ENCODE peak calls at places on chromosomes 2 and 18, in five cellular contexts. One of them, this sample, is unnamed.

GRCh38 chr2:241909769-241910168 is 40.2 kb downstream of the RTP5 start:
- DNase-seq in uterus: no peak
- DNase-seq in heart left ventricle: no peak
- DNase-seq in stomach: peak
- DNase-seq in prostate gland: no peak
- DNase-seq in this sample: no peak

GRCh38 chr18:57803119-57803969 is at the start of gene ATP8B1:
- DNase-seq in uterus: peak
- DNase-seq in heart left ventricle: peak
- DNase-seq in stomach: peak
- DNase-seq in prostate gland: peak
- DNase-seq in this sample: no peak

GRCh38 chr2:185360776-185361175 is 377.8 kb upstream of the FSIP2 start:
- DNase-seq in uterus: no peak
- DNase-seq in heart left ventricle: no peak
- DNase-seq in stomach: no peak
- DNase-seq in prostate gland: no peak
- DNase-seq in this sample: no peak

GRCh38 chr2:237196866-237197618 is 111.4 kb downstream of the COPS8 start:
- DNase-seq in uterus: no peak
- DNase-seq in heart left ventricle: no peak
- DNase-seq in stomach: no peak
- DNase-seq in prostate gland: no peak
- DNase-seq in this sample: peak

GRCh38 chr2:70472256-70472905 is 81.2 kb downstream of the TGFA start:
- DNase-seq in uterus: no peak
- DNase-seq in heart left ventricle: no peak
- DNase-seq in stomach: no peak
- DNase-seq in prostate gland: no peak
- DNase-seq in this sample: no peak

GRCh38 chr2:232369126-232369955 is 9.2 kb upstream of the ALPP start:
- DNase-seq in uterus: no peak
- DNase-seq in heart left ventricle: no peak
- DNase-seq in stomach: no peak
- DNase-seq in prostate gland: no peak
- DNase-seq in this sample: no peak

GRCh38 chr2:15640291-15640711 is 48.6 kb downstream of the DDX1 start:
- DNase-seq in uterus: no peak
- DNase-seq in heart left ventricle: no peak
- DNase-seq in stomach: no peak
- DNase-seq in prostate gland: no peak
- DNase-seq in this sample: peak

GRCh38 chr2:229591611-229592010 is 122.7 kb downstream of the DNER start:
- DNase-seq in uterus: no peak
- DNase-seq in heart left ventricle: no peak
- DNase-seq in stomach: no peak
- DNase-seq in prostate gland: no peak
- DNase-seq in this sample: no peak

GRCh38 chr2:2847131-2847740 is 516.2 kb upstream of the MYT1L start:
- DNase-seq in uterus: no peak
- DNase-seq in heart left ventricle: peak
- DNase-seq in stomach: no peak
- DNase-seq in prostate gland: no peak
- DNase-seq in this sample: no peak

GRCh38 chr18:43882358-43882757 is 605.1 kb upstream of the SYT4 start:
- DNase-seq in uterus: no peak
- DNase-seq in heart left ventricle: peak
- DNase-seq in stomach: no peak
- DNase-seq in prostate gland: no peak
- DNase-seq in this sample: no peak

GRCh38 chr2:241582328-241582727 is 23.8 kb downstream of the BOK start:
- DNase-seq in uterus: no peak
- DNase-seq in heart left ventricle: no peak
- DNase-seq in stomach: no peak
- DNase-seq in prostate gland: no peak
- DNase-seq in this sample: no peak

GRCh38 chr2:239831272-239831731 is 193.8 kb downstream of the NDUFA10 start:
- DNase-seq in uterus: peak
- DNase-seq in heart left ventricle: no peak
- DNase-seq in stomach: peak
- DNase-seq in prostate gland: no peak
- DNase-seq in this sample: no peak

GRCh38 chr18:9070212-9070611 is 32.3 kb upstream of the NDUFV2 start:
- DNase-seq in uterus: no peak
- DNase-seq in heart left ventricle: no peak
- DNase-seq in stomach: no peak
- DNase-seq in prostate gland: no peak
- DNase-seq in this sample: no peak

GRCh38 chr2:9122367-9122766 is 84.2 kb upstream of the ASAP2 start:
- DNase-seq in uterus: no peak
- DNase-seq in heart left ventricle: no peak
- DNase-seq in stomach: no peak
- DNase-seq in prostate gland: no peak
- DNase-seq in this sample: no peak

GRCh38 chr2:109170645-109171044 is 41.6 kb downstream of the SH3RF3 start:
- DNase-seq in uterus: no peak
- DNase-seq in heart left ventricle: no peak
- DNase-seq in stomach: no peak
- DNase-seq in prostate gland: no peak
- DNase-seq in this sample: no peak

GRCh38 chr18:9688036-9688741 is 19.9 kb upstream of the RAB31 start:
- DNase-seq in uterus: no peak
- DNase-seq in heart left ventricle: no peak
- DNase-seq in stomach: no peak
- DNase-seq in prostate gland: no peak
- DNase-seq in this sample: no peak

GRCh38 chr18:9961031-9961430 is 47.2 kb downstream of the VAPA start:
- DNase-seq in uterus: no peak
- DNase-seq in heart left ventricle: no peak
- DNase-seq in stomach: no peak
- DNase-seq in prostate gland: no peak
- DNase-seq in this sample: no peak

GRCh38 chr2:14831458-14831857 is 198.9 kb downstream of the LRATD1 start:
- DNase-seq in uterus: no peak
- DNase-seq in heart left ventricle: no peak
- DNase-seq in stomach: no peak
- DNase-seq in prostate gland: no peak
- DNase-seq in this sample: no peak

GRCh38 chr2:56009758-56010534 is 86.4 kb upstream of the EFEMP1 start:
- DNase-seq in uterus: no peak
- DNase-seq in heart left ventricle: no peak
- DNase-seq in stomach: no peak
- DNase-seq in prostate gland: no peak
- DNase-seq in this sample: no peak

GRCh38 chr2:237692601-237693079 is 65.3 kb downstream of the LRRFIP1 start:
- DNase-seq in uterus: peak
- DNase-seq in heart left ventricle: peak
- DNase-seq in stomach: no peak
- DNase-seq in prostate gland: no peak
- DNase-seq in this sample: no peak

GRCh38 chr2:13000644-13001375 is 284.1 kb downstream of the TRIB2 start:
- DNase-seq in uterus: no peak
- DNase-seq in heart left ventricle: peak
- DNase-seq in stomach: peak
- DNase-seq in prostate gland: no peak
- DNase-seq in this sample: no peak

GRCh38 chr2:148900350-148900749 is 25.3 kb downstream of the KIF5C start:
- DNase-seq in uterus: no peak
- DNase-seq in heart left ventricle: no peak
- DNase-seq in stomach: no peak
- DNase-seq in prostate gland: no peak
- DNase-seq in this sample: no peak

GRCh38 chr2:39567507-39567906 is 98.2 kb upstream of the TMEM178A start:
- DNase-seq in uterus: no peak
- DNase-seq in heart left ventricle: no peak
- DNase-seq in stomach: no peak
- DNase-seq in prostate gland: no peak
- DNase-seq in this sample: no peak

GRCh38 chr2:117126656-117127055 is 687.8 kb upstream of the DDX18 start:
- DNase-seq in uterus: no peak
- DNase-seq in heart left ventricle: no peak
- DNase-seq in stomach: no peak
- DNase-seq in prostate gland: no peak
- DNase-seq in this sample: no peak

GRCh38 chr2:191983186-191983585 is 136.3 kb upstream of the CAVIN2 start:
- DNase-seq in uterus: no peak
- DNase-seq in heart left ventricle: no peak
- DNase-seq in stomach: no peak
- DNase-seq in prostate gland: no peak
- DNase-seq in this sample: no peak

GRCh38 chr2:191979221-191979730 is 132.4 kb upstream of the CAVIN2 start:
- DNase-seq in uterus: no peak
- DNase-seq in heart left ventricle: no peak
- DNase-seq in stomach: no peak
- DNase-seq in prostate gland: no peak
- DNase-seq in this sample: no peak

GRCh38 chr2:191974676-191975075 is 127.8 kb upstream of the CAVIN2 start:
- DNase-seq in uterus: no peak
- DNase-seq in heart left ventricle: no peak
- DNase-seq in stomach: no peak
- DNase-seq in prostate gland: no peak
- DNase-seq in this sample: no peak

GRCh38 chr2:191976436-191976835 is 129.5 kb upstream of the CAVIN2 start:
- DNase-seq in uterus: no peak
- DNase-seq in heart left ventricle: no peak
- DNase-seq in stomach: no peak
- DNase-seq in prostate gland: no peak
- DNase-seq in this sample: no peak

GRCh38 chr2:191977754-191978153 is 130.9 kb upstream of the CAVIN2 start:
- DNase-seq in uterus: no peak
- DNase-seq in heart left ventricle: no peak
- DNase-seq in stomach: no peak
- DNase-seq in prostate gland: no peak
- DNase-seq in this sample: no peak
- TF ChIP-seq POLR2A in uterus: no peak
- TF ChIP-seq POLR2A in heart left ventricle: no peak
- TF ChIP-seq POLR2A in stomach: no peak
- TF ChIP-seq POLR2A in prostate gland: no peak
- TF ChIP-seq POLR2A in this sample: no peak

GRCh38 chr2:25822190-25823117 is 55.8 kb downstream of the ASXL2 start:
- DNase-seq in uterus: peak
- DNase-seq in heart left ventricle: peak
- DNase-seq in stomach: peak
- DNase-seq in prostate gland: peak
- DNase-seq in this sample: no peak
- TF ChIP-seq POLR2A in uterus: no peak
- TF ChIP-seq POLR2A in heart left ventricle: no peak
- TF ChIP-seq POLR2A in stomach: no peak
- TF ChIP-seq POLR2A in prostate gland: no peak
- TF ChIP-seq POLR2A in this sample: no peak

DNA sequence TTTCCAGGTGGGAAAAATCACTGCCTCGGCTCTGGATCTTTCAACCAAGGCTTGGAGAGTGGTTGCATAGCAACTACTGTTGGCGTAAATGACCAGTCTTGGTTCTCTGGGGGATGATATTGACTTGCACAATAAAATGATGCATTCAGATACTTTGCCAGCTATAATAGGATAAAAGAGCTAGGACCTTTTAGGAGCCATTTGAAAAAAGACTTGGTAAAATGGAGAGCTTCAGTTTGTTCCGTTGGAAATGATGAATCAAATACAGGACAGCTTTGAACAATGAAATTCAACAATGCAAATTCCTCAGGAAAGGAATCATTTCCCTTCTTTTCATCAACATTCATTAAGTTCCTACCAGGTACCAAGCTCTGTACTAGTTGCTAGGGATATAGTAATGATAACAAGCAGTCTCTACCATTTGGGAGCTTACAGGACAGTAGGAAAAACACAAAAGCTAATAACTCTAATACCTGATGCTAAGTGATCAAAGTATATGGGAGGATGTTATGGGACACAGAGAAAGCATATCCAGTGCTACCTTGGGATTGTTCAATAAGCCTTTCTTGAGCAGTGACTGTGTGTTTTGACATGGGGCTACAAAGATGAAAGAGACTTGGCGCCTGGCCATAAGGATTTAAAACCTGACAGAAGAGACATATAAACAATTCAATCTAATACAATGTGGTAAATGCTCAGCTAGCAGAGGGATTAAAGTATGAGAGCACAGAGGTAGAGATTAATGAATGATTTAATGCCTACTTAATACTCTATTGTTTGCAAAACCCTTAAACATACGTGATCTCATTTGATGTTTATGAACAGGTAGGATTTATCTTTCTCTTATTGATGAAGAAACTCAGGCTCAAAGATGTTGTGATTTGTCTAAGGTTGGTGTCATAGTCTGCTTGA is 110.7 kb downstream of the QPCT start:
- DNase-seq in uterus: peak
- DNase-seq in heart left ventricle: peak
- DNase-seq in stomach: no peak
- DNase-seq in prostate gland: no peak
- DNase-seq in this sample: no peak
- TF ChIP-seq POLR2A in uterus: no peak
- TF ChIP-seq POLR2A in heart left ventricle: no peak
- TF ChIP-seq POLR2A in stomach: no peak
- TF ChIP-seq POLR2A in prostate gland: no peak
- TF ChIP-seq POLR2A in this sample: no peak

GRCh38 chr2:102062802-102063201 is 71.0 kb downstream of the IL1R2 start:
- DNase-seq in uterus: no peak
- DNase-seq in heart left ventricle: no peak
- DNase-seq in stomach: no peak
- DNase-seq in prostate gland: no peak
- DNase-seq in this sample: no peak

GRCh38 chr2:102063360-102063947 is 71.7 kb downstream of the IL1R2 start:
- DNase-seq in uterus: no peak
- DNase-seq in heart left ventricle: peak
- DNase-seq in stomach: peak
- DNase-seq in prostate gland: no peak
- DNase-seq in this sample: no peak

GRCh38 chr2:102065675-102066252 is 74.0 kb downstream of the IL1R2 start:
- DNase-seq in uterus: no peak
- DNase-seq in heart left ventricle: no peak
- DNase-seq in stomach: peak
- DNase-seq in prostate gland: no peak
- DNase-seq in this sample: no peak

GRCh38 chr2:102064679-102065674 is 73.2 kb downstream of the IL1R2 start:
- DNase-seq in uterus: no peak
- DNase-seq in heart left ventricle: no peak
- DNase-seq in stomach: no peak
- DNase-seq in prostate gland: no peak
- DNase-seq in this sample: no peak

DNA sequence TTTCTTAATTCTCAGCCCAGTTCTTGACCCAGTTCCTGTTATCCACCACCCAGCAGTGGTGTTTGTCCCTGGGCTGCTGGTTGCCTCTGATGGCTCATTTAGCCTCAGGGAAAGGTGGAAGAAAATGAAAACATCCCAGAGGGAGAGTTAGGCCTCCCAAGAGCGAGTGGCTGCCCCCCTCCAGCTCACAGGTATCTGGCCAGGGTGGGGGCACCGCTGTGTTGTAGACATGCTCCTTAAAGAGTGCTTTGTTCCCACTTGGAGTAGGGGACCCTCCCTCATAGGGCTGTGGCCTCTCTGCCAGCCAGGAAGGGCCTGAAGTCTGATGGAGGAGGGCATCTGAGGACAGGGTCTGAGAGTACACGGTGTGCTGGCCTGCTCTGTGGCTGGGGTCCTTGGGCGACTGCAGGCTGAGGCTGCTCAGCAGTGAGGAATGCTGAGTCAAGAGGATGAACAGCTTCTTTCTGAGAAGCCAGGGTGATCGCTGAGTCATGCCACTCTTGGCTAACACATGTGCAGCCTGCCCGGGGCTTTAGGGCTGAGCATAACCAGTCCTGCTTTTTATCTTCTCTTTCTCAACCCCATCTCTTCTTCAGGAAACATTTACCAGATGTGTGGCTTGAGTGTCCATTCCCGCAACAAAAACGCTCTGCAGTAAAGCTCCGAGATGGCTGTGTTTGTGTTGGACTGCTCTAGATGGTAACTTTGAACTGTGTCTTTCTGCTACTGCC is 72.4 kb downstream of the IL1R2 start:
- DNase-seq in uterus: peak
- DNase-seq in heart left ventricle: peak
- DNase-seq in stomach: peak
- DNase-seq in prostate gland: peak
- DNase-seq in this sample: peak
- TF ChIP-seq POLR2A in uterus: no peak
- TF ChIP-seq POLR2A in heart left ventricle: no peak
- TF ChIP-seq POLR2A in stomach: no peak
- TF ChIP-seq POLR2A in prostate gland: no peak
- TF ChIP-seq POLR2A in this sample: peak

This sample was measured in H54.